ENCODE peak calls at places on chromosomes 11 and 22, in six cellular contexts. One of them, this sample, is unnamed.
A peak's percentile ranks its signal among the peaks of the same experiment; 100 is the strongest.

GRCh38 chr22:50529416-50530279 is at the start of gene TYMP:
- DNase-seq in GM12891: peak; percentile 65
- DNase-seq in SK-N-SH: no peak
- DNase-seq in GM12892: peak; percentile 85
- DNase-seq in H1: peak; percentile 72
- DNase-seq in K562: no peak
- DNase-seq in this sample: peak; percentile 19

GRCh38 chr11:40819230-40819629 is 640.2 kb downstream of the LRRC4C start:
- DNase-seq in GM12891: no peak
- DNase-seq in SK-N-SH: no peak
- DNase-seq in GM12892: no peak
- DNase-seq in H1: no peak
- DNase-seq in K562: no peak
- DNase-seq in this sample: no peak

GRCh38 chr22:30843245-30843644 is 125.3 kb downstream of the MORC2 start:
- DNase-seq in GM12891: no peak
- DNase-seq in SK-N-SH: no peak
- DNase-seq in GM12892: no peak
- DNase-seq in H1: no peak
- DNase-seq in K562: no peak
- DNase-seq in this sample: no peak

GRCh38 chr11:132576706-132577105 is 955.6 kb downstream of the OPCML start:
- DNase-seq in GM12891: no peak
- DNase-seq in SK-N-SH: no peak
- DNase-seq in GM12892: no peak
- DNase-seq in H1: no peak
- DNase-seq in K562: no peak
- DNase-seq in this sample: no peak

GRCh38 chr22:37994049-37994448 is 9.7 kb upstream of the SOX10 start:
- DNase-seq in GM12891: no peak
- DNase-seq in SK-N-SH: no peak
- DNase-seq in GM12892: no peak
- DNase-seq in H1: no peak
- DNase-seq in K562: no peak
- DNase-seq in this sample: no peak

GRCh38 chr11:62336949-62337681 is at the start of gene ASRGL1:
- DNase-seq in GM12891: peak; percentile 72
- DNase-seq in SK-N-SH: peak; percentile 91
- DNase-seq in GM12892: peak; percentile 56
- DNase-seq in H1: peak; percentile 95
- DNase-seq in K562: peak; percentile 89
- DNase-seq in this sample: peak; percentile 43

GRCh38 chr22:31488988-31489617 is 539 bp downstream of the EIF4ENIF1 start:
- DNase-seq in GM12891: peak; percentile 41
- DNase-seq in SK-N-SH: peak; percentile 84
- DNase-seq in GM12892: peak; percentile 29
- DNase-seq in H1: peak; percentile 73
- DNase-seq in K562: no peak
- DNase-seq in this sample: no peak

GRCh38 chr11:12692238-12693074 is 18.2 kb downstream of the TEAD1 start:
- DNase-seq in GM12891: no peak
- DNase-seq in SK-N-SH: peak; percentile 74
- DNase-seq in GM12892: no peak
- DNase-seq in H1: no peak
- DNase-seq in K562: no peak
- DNase-seq in this sample: peak; percentile 94

GRCh38 chr11:79304599-79305212 is 136.1 kb downstream of the TENM4 start:
- DNase-seq in GM12891: no peak
- DNase-seq in SK-N-SH: no peak
- DNase-seq in GM12892: no peak
- DNase-seq in H1: no peak
- DNase-seq in K562: no peak
- DNase-seq in this sample: no peak

GRCh38 chr11:17752144-17752543 is 17.6 kb downstream of the KCNC1 start:
- DNase-seq in GM12891: no peak
- DNase-seq in SK-N-SH: no peak
- DNase-seq in GM12892: no peak
- DNase-seq in H1: no peak
- DNase-seq in K562: no peak
- DNase-seq in this sample: no peak

GRCh38 chr11:8168485-8169257 is at the start of gene RIC3:
- DNase-seq in GM12891: peak; percentile 45
- DNase-seq in SK-N-SH: peak; percentile 74
- DNase-seq in GM12892: peak; percentile 34
- DNase-seq in H1: peak; percentile 80
- DNase-seq in K562: no peak
- DNase-seq in this sample: no peak

GRCh38 chr11:63985812-63986155 is 454 bp upstream of the OTUB1 start:
- DNase-seq in GM12891: peak; percentile 70
- DNase-seq in SK-N-SH: peak; percentile 60
- DNase-seq in GM12892: peak; percentile 70
- DNase-seq in H1: no peak
- DNase-seq in K562: peak; percentile 29
- DNase-seq in this sample: no peak

GRCh38 chr11:70660889-70661197 is 262.5 kb downstream of the CTTN start:
- DNase-seq in GM12891: no peak
- DNase-seq in SK-N-SH: no peak
- DNase-seq in GM12892: no peak
- DNase-seq in H1: no peak
- DNase-seq in K562: no peak
- DNase-seq in this sample: no peak

GRCh38 chr11:86108146-86108545 is 39.3 kb upstream of the PICALM start:
- DNase-seq in GM12891: no peak
- DNase-seq in SK-N-SH: no peak
- DNase-seq in GM12892: no peak
- DNase-seq in H1: no peak
- DNase-seq in K562: no peak
- DNase-seq in this sample: no peak

GRCh38 chr22:25777870-25778269 is 35.9 kb downstream of the MYO18B start:
- DNase-seq in GM12891: no peak
- DNase-seq in SK-N-SH: peak; percentile 74
- DNase-seq in GM12892: no peak
- DNase-seq in H1: no peak
- DNase-seq in K562: no peak
- DNase-seq in this sample: peak; percentile 41

GRCh38 chr11:5043385-5043784 is 2.9 kb upstream of the OR52J3 start:
- DNase-seq in GM12891: no peak
- DNase-seq in SK-N-SH: no peak
- DNase-seq in GM12892: no peak
- DNase-seq in H1: no peak
- DNase-seq in K562: no peak
- DNase-seq in this sample: no peak

GRCh38 chr22:25102722-25103121 is 96.9 kb upstream of the CRYBB3 start:
- DNase-seq in GM12891: no peak
- DNase-seq in SK-N-SH: no peak
- DNase-seq in GM12892: no peak
- DNase-seq in H1: no peak
- DNase-seq in K562: no peak
- DNase-seq in this sample: no peak

GRCh38 chr11:79512706-79513469 is 72.1 kb upstream of the TENM4 start:
- DNase-seq in GM12891: no peak
- DNase-seq in SK-N-SH: peak; percentile 57
- DNase-seq in GM12892: no peak
- DNase-seq in H1: no peak
- DNase-seq in K562: no peak
- DNase-seq in this sample: no peak

GRCh38 chr22:46577361-46578249 is 40.2 kb upstream of the CELSR1 start:
- DNase-seq in GM12891: no peak
- DNase-seq in SK-N-SH: peak; percentile 76
- DNase-seq in GM12892: no peak
- DNase-seq in H1: no peak
- DNase-seq in K562: peak; percentile 66
- DNase-seq in this sample: no peak

GRCh38 chr11:59145534-59145933 is 2.9 kb downstream of the FAM111A start:
- DNase-seq in GM12891: no peak
- DNase-seq in SK-N-SH: no peak
- DNase-seq in GM12892: no peak
- DNase-seq in H1: no peak
- DNase-seq in K562: no peak
- DNase-seq in this sample: no peak

GRCh38 chr11:86805873-86806310 is 5.5 kb downstream of the PRSS23 start:
- DNase-seq in GM12891: no peak
- DNase-seq in SK-N-SH: no peak
- DNase-seq in GM12892: no peak
- DNase-seq in H1: no peak
- DNase-seq in K562: no peak
- DNase-seq in this sample: no peak

GRCh38 chr11:39678996-39679395 is 1780.5 kb downstream of the LRRC4C start:
- DNase-seq in GM12891: no peak
- DNase-seq in SK-N-SH: no peak
- DNase-seq in GM12892: no peak
- DNase-seq in H1: no peak
- DNase-seq in K562: no peak
- DNase-seq in this sample: no peak

GRCh38 chr11:123532131-123532530 is 102.1 kb downstream of the GRAMD1B start:
- DNase-seq in GM12891: no peak
- DNase-seq in SK-N-SH: no peak
- DNase-seq in GM12892: no peak
- DNase-seq in H1: no peak
- DNase-seq in K562: peak; percentile 24
- DNase-seq in this sample: no peak

GRCh38 chr11:32390712-32391111 is 44.6 kb downstream of the WT1 start:
- DNase-seq in GM12891: no peak
- DNase-seq in SK-N-SH: no peak
- DNase-seq in GM12892: no peak
- DNase-seq in H1: no peak
- DNase-seq in K562: no peak
- DNase-seq in this sample: no peak

GRCh38 chr11:32391479-32391878 is 43.9 kb downstream of the WT1 start:
- DNase-seq in GM12891: no peak
- DNase-seq in SK-N-SH: no peak
- DNase-seq in GM12892: no peak
- DNase-seq in H1: no peak
- DNase-seq in K562: no peak
- DNase-seq in this sample: no peak

GRCh38 chr11:32386770-32387377 is 48.5 kb downstream of the WT1 start:
- DNase-seq in GM12891: no peak
- DNase-seq in SK-N-SH: peak; percentile 37
- DNase-seq in GM12892: no peak
- DNase-seq in H1: no peak
- DNase-seq in K562: peak; percentile 41
- DNase-seq in this sample: no peak

GRCh38 chr11:32391965-32392553 is 43.3 kb downstream of the WT1 start:
- DNase-seq in GM12891: no peak
- DNase-seq in SK-N-SH: no peak
- DNase-seq in GM12892: no peak
- DNase-seq in H1: no peak
- DNase-seq in K562: no peak
- DNase-seq in this sample: no peak

GRCh38 chr11:32388871-32389770 is 46.2 kb downstream of the WT1 start:
- DNase-seq in GM12891: no peak
- DNase-seq in SK-N-SH: no peak
- DNase-seq in GM12892: no peak
- DNase-seq in H1: no peak
- DNase-seq in K562: no peak
- DNase-seq in this sample: no peak
- TF ChIP-seq TAF1 in GM12891: no peak
- TF ChIP-seq TAF1 in SK-N-SH: no peak
- TF ChIP-seq TAF1 in GM12892: no peak
- TF ChIP-seq TAF1 in H1: no peak
- TF ChIP-seq TAF1 in K562: no peak
- TF ChIP-seq TAF1 in this sample: no peak

DNA sequence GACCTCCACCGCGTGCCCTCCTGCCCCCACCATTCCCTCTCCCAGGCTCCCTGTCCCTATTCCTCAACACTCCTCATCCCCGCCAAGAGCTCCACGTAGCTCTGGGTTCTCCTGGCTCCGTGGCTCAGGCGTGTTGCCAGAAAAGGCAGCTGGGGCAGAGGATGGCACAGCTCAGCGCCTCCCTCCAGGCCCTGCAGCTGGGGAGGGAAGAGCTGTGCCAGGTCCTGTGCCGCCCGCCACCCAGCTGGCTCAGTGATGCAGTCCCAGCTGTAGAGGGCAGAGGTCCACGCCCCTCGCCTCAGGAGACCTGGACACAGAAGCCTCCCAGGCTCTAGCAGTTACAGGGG is 4.2 kb downstream of the ARHGAP1 start:
- DNase-seq in GM12891: no peak
- DNase-seq in SK-N-SH: no peak
- DNase-seq in GM12892: no peak
- DNase-seq in H1: no peak
- DNase-seq in K562: no peak
- DNase-seq in this sample: no peak
- TF ChIP-seq TAF1 in GM12891: no peak
- TF ChIP-seq TAF1 in SK-N-SH: no peak
- TF ChIP-seq TAF1 in GM12892: no peak
- TF ChIP-seq TAF1 in H1: no peak
- TF ChIP-seq TAF1 in K562: no peak
- TF ChIP-seq TAF1 in this sample: no peak

DNA sequence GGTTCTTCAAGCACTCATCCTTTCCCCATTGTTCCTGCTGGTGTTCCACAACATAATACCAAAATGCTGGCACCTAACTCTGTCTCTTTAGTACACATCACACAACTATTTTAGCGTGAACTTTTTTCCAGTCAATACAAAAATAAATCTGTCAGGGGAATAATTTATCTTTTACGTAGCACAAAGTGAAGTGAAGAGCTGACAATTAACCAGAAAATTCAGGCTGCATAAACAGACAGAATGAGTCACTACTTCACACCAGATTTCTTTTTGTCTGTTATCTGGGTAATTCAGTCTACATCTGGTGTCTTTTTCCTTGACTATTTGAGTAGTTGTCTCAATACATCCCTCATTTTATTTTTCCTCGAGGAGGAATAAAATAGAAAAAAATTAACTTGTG is 7.9 kb upstream of the ETS1 start:
- DNase-seq in GM12891: no peak
- DNase-seq in SK-N-SH: no peak
- DNase-seq in GM12892: no peak
- DNase-seq in H1: no peak
- DNase-seq in K562: no peak
- DNase-seq in this sample: no peak
- TF ChIP-seq TAF1 in GM12891: no peak
- TF ChIP-seq TAF1 in SK-N-SH: no peak
- TF ChIP-seq TAF1 in GM12892: no peak
- TF ChIP-seq TAF1 in H1: no peak
- TF ChIP-seq TAF1 in K562: no peak
- TF ChIP-seq TAF1 in this sample: no peak

GRCh38 chr22:21448627-21449416 is 18.4 kb upstream of the TMEM191C start:
- DNase-seq in GM12891: no peak
- DNase-seq in SK-N-SH: no peak
- DNase-seq in GM12892: no peak
- DNase-seq in H1: no peak
- DNase-seq in K562: no peak
- DNase-seq in this sample: no peak

GRCh38 chr22:21446827-21447690 is 20.1 kb upstream of the TMEM191C start:
- DNase-seq in GM12891: no peak
- DNase-seq in SK-N-SH: no peak
- DNase-seq in GM12892: no peak
- DNase-seq in H1: peak; percentile 31
- DNase-seq in K562: no peak
- DNase-seq in this sample: no peak

GRCh38 chr22:21446128-21446826 is 20.9 kb upstream of the TMEM191C start:
- DNase-seq in GM12891: no peak
- DNase-seq in SK-N-SH: no peak
- DNase-seq in GM12892: no peak
- DNase-seq in H1: peak; percentile 43
- DNase-seq in K562: no peak
- DNase-seq in this sample: no peak

GRCh38 chr22:21449531-21450319 is 17.5 kb upstream of the TMEM191C start:
- DNase-seq in GM12891: no peak
- DNase-seq in SK-N-SH: no peak
- DNase-seq in GM12892: no peak
- DNase-seq in H1: peak; percentile 41
- DNase-seq in K562: no peak
- DNase-seq in this sample: no peak

GRCh38 chr22:21447694-21448402 is 19.3 kb upstream of the TMEM191C start:
- DNase-seq in GM12891: no peak
- DNase-seq in SK-N-SH: peak; percentile 58
- DNase-seq in GM12892: no peak
- DNase-seq in H1: peak; percentile 69
- DNase-seq in K562: peak; percentile 79
- DNase-seq in this sample: no peak
- TF ChIP-seq TAF1 in GM12891: no peak
- TF ChIP-seq TAF1 in SK-N-SH: no peak
- TF ChIP-seq TAF1 in GM12892: no peak
- TF ChIP-seq TAF1 in H1: no peak
- TF ChIP-seq TAF1 in K562: no peak
- TF ChIP-seq TAF1 in this sample: no peak

This sample was measured in HepG2.